ENCODE peak calls at places on chromosomes 6 and 20, in ten cellular contexts. Y is aorta; S is ovary; I is heart left ventricle; T is CD8-positive, alpha-beta memory T cell; M is adipocyte; Q is colonic mucosa; F is Caco-2; R is tibial artery; K is CD4-positive, alpha-beta memory T cell. A is an unnamed sample.
A peak's percentile ranks its signal among the peaks of the same experiment; 100 is the strongest.

GRCh38 chr6:13302751-13303667 is 25.3 kb downstream of the TBC1D7 start:
- DNase-seq in S (peak; percentile 41), F (no peak), Y (peak; percentile 89), K (peak; percentile 22), T (peak; percentile 62), M (peak; percentile 84), R (peak; percentile 76), I (peak; percentile 60), Q (peak; percentile 91), A (no peak)

GRCh38 chr6:144377586-144377985 is 92.5 kb downstream of the UTRN start:
- DNase-seq in R (no peak), K (no peak), F (no peak), Q (no peak), S (no peak), Y (no peak), M (peak; percentile 63), I (no peak), T (no peak), A (no peak)

GRCh38 chr6:19892250-19892649 is 55.1 kb downstream of the ID4 start:
- DNase-seq in M (no peak), I (no peak), R (no peak), F (peak; percentile 52), Q (no peak), Y (no peak), S (peak; percentile 16), T (no peak), K (no peak), A (no peak)

GRCh38 chr6:27281105-27281539 is 31.0 kb downstream of the POM121L2 start:
- DNase-seq in T (no peak), M (no peak), R (no peak), I (no peak), Y (no peak), K (no peak), S (no peak), F (no peak), Q (no peak), A (no peak)

GRCh38 chr6:73519943-73520687 is 717 bp downstream of the EEF1A1 start:
- DNase-seq in K (peak; percentile 81), R (peak; percentile 82), I (peak; percentile 83), Y (peak; percentile 88), S (peak; percentile 76), Q (peak; percentile 69), M (peak; percentile 84), T (peak; percentile 88), F (peak; percentile 73), A (peak; percentile 83)

GRCh38 chr6:116206231-116206903 is 47.5 kb downstream of the TSPYL4 start:
- DNase-seq in Q (no peak), M (no peak), Y (no peak), I (no peak), R (no peak), F (no peak), K (no peak), S (no peak), T (no peak), A (no peak)

GRCh38 chr20:61056136-61056535 is 195.9 kb upstream of the CDH4 start:
- DNase-seq in Y (no peak), S (no peak), R (no peak), M (no peak), T (no peak), K (no peak), I (no peak), Q (no peak), F (peak; percentile 30), A (no peak)

GRCh38 chr20:40996326-40996725 is 32.3 kb upstream of the TOP1 start:
- DNase-seq in Y (no peak), T (no peak), M (no peak), I (no peak), Q (no peak), R (no peak), S (no peak), F (no peak), K (no peak), A (no peak)

GRCh38 chr20:46767127-46767761 is 57.8 kb downstream of the SLC2A10 start:
- DNase-seq in T (no peak), F (no peak), K (peak; percentile 9), Y (no peak), S (no peak), I (no peak), Q (peak; percentile 60), M (peak; percentile 63), R (no peak), A (peak; percentile 77)

GRCh38 chr20:10925767-10926166 is 252.0 kb upstream of the JAG1 start:
- DNase-seq in K (no peak), R (no peak), T (no peak), F (no peak), M (no peak), Q (no peak), Y (no peak), I (no peak), S (no peak), A (no peak)

GRCh38 chr20:33008336-33009213 is 1.1 kb downstream of the BPIFB2 start:
- DNase-seq in F (no peak), S (no peak), I (no peak), R (no peak), Y (no peak), K (no peak), T (no peak), M (no peak), Q (no peak), A (no peak)

GRCh38 chr20:53752583-53752970 is 158.9 kb upstream of the ZNF217 start:
- DNase-seq in Y (no peak), S (no peak), R (no peak), T (no peak), F (no peak), I (no peak), K (no peak), M (no peak), Q (no peak), A (no peak)

GRCh38 chr20:1618954-1619550 is 757 bp downstream of the SIRPB1 start:
- DNase-seq in S (no peak), F (no peak), M (no peak), Y (no peak), I (no peak), T (no peak), R (no peak), Q (no peak), K (no peak), A (no peak)

GRCh38 chr6:1836690-1837089 is 227.0 kb downstream of the FOXC1 start:
- DNase-seq in F (no peak), M (no peak), T (no peak), Q (no peak), R (no peak), S (no peak), I (no peak), K (no peak), Y (no peak), A (peak; percentile 15)

GRCh38 chr6:128144320-128144719 is 243.5 kb upstream of the THEMIS start:
- DNase-seq in Q (no peak), F (no peak), S (no peak), R (no peak), K (no peak), Y (no peak), T (no peak), M (no peak), I (no peak), A (no peak)

GRCh38 chr6:43966374-43966658 is 160.9 kb downstream of the MRPL14 start:
- DNase-seq in T (no peak), K (no peak), S (no peak), R (no peak), Q (no peak), M (no peak), Y (no peak), I (no peak), F (no peak), A (no peak)

GRCh38 chr20:34185766-34186620 is 55.2 kb upstream of the ASIP start:
- DNase-seq in R (no peak), S (no peak), I (no peak), F (no peak), Q (no peak), K (no peak), T (no peak), M (peak; percentile 77), Y (no peak), A (no peak)
- H3K27me3 ChIP-seq in R (peaks cover 27% of the 10 kb centered on the region), S (no peaks in the 10 kb centered on the region), I (peaks cover 4% of the 10 kb centered on the region), F (no peaks in the 10 kb centered on the region), Q (no peaks in the 10 kb centered on the region), K (no peaks in the 10 kb centered on the region), T (no peaks in the 10 kb centered on the region), M (peaks cover 13% of the 10 kb centered on the region), Y (no peaks in the 10 kb centered on the region), A (no peaks in the 10 kb centered on the region)

DNA sequence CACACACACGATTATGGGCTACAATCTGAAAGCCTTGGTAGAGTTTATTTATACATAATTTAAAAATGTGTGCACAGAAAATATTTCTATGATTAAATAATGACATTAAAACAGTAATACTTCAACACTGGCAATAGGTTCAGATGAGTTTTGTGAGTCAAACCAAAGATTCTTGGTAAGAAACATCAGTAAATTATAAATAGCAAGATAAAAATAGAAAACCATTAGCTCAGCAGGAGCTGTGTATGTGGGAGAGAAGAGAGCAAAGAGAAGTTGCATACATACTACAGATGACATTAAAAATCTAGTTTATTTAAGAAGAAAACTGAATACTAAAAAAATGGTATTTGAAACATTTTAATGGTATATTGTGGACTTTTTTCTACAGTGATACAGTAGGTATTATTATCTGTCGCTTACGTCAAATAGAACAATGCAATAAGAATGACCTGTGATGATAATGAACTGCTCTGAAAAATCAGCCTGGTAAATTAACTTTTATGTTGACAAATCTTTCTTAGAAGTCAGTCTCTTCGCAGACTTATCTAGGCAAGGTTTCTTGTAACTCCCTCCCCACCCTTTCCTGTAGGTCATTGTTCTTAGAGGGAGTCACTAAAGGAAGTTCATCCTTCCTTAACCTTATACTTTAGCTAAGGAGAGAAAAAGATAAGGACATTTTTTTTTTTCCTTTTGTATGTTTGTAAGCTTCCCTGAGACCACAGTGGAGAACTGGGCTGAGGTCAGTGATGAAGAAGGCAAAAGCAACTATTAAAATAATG is 149.3 kb downstream of the GJA1 start:
- DNase-seq in I (no peak), S (no peak), M (peak; percentile 27), Q (no peak), T (no peak), R (no peak), Y (no peak), K (no peak), F (no peak), A (no peak)
- H3K4me3 ChIP-seq in I (no peak overlapping the region), S (no peak overlapping the region), M (no peak overlapping the region), Q (no peak overlapping the region), T (no peak overlapping the region), R (no peak overlapping the region), Y (no peak overlapping the region), K (no peak overlapping the region), F (no peak overlapping the region), A (no peak overlapping the region)

GRCh38 chr6:30871592-30872183 is 12.6 kb upstream of the DDR1 start:
- DNase-seq in Q (no peak), R (no peak), S (no peak), T (no peak), Y (no peak), I (no peak), K (no peak), F (no peak), M (no peak), A (no peak)
- H3K27me3 ChIP-seq in Q (no peaks in the 10 kb centered on the region), R (no peaks in the 10 kb centered on the region), S (no peaks in the 10 kb centered on the region), T (no peaks in the 10 kb centered on the region), Y (no peaks in the 10 kb centered on the region), I (no peaks in the 10 kb centered on the region), K (no peaks in the 10 kb centered on the region), F (no peaks in the 10 kb centered on the region), M (no peaks in the 10 kb centered on the region), A (no peaks in the 10 kb centered on the region)

DNA sequence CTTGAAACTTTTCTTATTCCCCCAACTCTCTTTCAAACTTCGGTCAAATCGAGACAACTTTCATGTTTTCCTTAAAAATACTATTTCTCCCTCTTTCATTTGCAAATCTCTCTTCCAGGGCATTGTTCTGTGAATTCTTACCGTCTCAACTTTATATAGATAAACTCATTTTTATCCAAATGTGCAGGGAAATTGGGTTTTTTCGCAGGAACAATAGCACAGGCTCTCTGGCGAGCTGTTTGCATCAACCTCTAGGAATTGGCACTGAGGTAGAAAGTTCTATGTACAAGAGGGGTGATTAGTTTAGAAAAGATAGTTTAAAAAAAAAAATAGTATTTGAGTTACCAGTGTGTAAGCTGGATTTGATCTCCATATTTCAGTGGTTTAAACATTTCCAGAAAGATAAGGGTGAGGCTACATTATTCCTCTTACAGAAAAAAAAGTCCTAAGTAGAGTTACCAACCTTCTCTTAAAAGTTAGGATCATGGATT is 129.7 kb upstream of the BTN3A2 start:
- DNase-seq in M (peak; percentile 44), T (no peak), S (no peak), I (no peak), Q (no peak), K (no peak), Y (no peak), F (no peak), R (no peak), A (no peak)
- H3K4me3 ChIP-seq in M (peak overlapping the region; percentile 78), T (peak overlapping the region; percentile 94), S (peak overlapping the region; percentile 23), I (peak overlapping the region; percentile 54), Q (peak overlapping the region; percentile 61), K (peak overlapping the region; percentile 21), Y (peak overlapping the region; percentile 87), F (peak overlapping the region; percentile 52), R (peak overlapping the region; percentile 58), A (peak overlapping the region; percentile 69)